ENCODE peak calls at places on chromosomes 2 and 18, in five cellular contexts. S is Panc1, Q is tibial artery, J is IMR-90, H is upper lobe of right lung. N is an unnamed sample.

GRCh38 chr2:142876423-142876822 is 1.0 kb upstream of the KYNU start:
- DNase-seq in H (no peak), Q (no peak), S (no peak), J (peak; percentile 34), N (no peak)

GRCh38 chr2:237983922-237984321 is 17.1 kb downstream of the UBE2F start:
- DNase-seq in Q (no peak), S (no peak), H (no peak), J (no peak), N (no peak)

GRCh38 chr2:70258532-70258875 is 567 bp downstream of the PCYOX1 start:
- DNase-seq in H (peak; percentile 83), Q (peak; percentile 91), J (peak; percentile 17), S (no peak), N (no peak)

GRCh38 chr2:239263937-239264837 is 136.6 kb downstream of the HDAC4 start:
- DNase-seq in S (no peak), Q (no peak), H (peak; percentile 61), J (peak; percentile 63), N (no peak)

GRCh38 chr2:127455566-127456493 is 37.6 kb downstream of the PROC start:
- DNase-seq in Q (no peak), S (no peak), H (no peak), J (no peak), N (no peak)

GRCh38 chr18:57816208-57816999 is 13.3 kb upstream of the ATP8B1 start:
- DNase-seq in H (no peak), S (no peak), J (no peak), Q (no peak), N (no peak)

GRCh38 chr2:33250417-33251029 is 225.9 kb upstream of the RASGRP3 start:
- DNase-seq in S (no peak), J (no peak), Q (no peak), H (no peak), N (no peak)

GRCh38 chr2:144522741-144523605 is 3.1 kb upstream of the ZEB2 start:
- DNase-seq in Q (peak; percentile 77), S (no peak), H (no peak), J (no peak), N (no peak)

GRCh38 chr18:39845673-39846072 is 2109.4 kb upstream of the PIK3C3 start:
- DNase-seq in J (no peak), H (no peak), S (no peak), Q (no peak), N (no peak)

GRCh38 chr2:15677141-15677911 is 85.7 kb downstream of the DDX1 start:
- DNase-seq in Q (no peak), S (no peak), H (no peak), J (no peak), N (no peak)

GRCh38 chr2:63056309-63057065 is 5.9 kb downstream of the OTX1 start:
- DNase-seq in H (no peak), Q (no peak), S (no peak), J (no peak), N (peak; percentile 62)

GRCh38 chr18:10190564-10190963 is 263.9 kb upstream of the APCDD1 start:
- DNase-seq in J (peak; percentile 20), H (no peak), Q (no peak), S (no peak), N (no peak)

DNA sequence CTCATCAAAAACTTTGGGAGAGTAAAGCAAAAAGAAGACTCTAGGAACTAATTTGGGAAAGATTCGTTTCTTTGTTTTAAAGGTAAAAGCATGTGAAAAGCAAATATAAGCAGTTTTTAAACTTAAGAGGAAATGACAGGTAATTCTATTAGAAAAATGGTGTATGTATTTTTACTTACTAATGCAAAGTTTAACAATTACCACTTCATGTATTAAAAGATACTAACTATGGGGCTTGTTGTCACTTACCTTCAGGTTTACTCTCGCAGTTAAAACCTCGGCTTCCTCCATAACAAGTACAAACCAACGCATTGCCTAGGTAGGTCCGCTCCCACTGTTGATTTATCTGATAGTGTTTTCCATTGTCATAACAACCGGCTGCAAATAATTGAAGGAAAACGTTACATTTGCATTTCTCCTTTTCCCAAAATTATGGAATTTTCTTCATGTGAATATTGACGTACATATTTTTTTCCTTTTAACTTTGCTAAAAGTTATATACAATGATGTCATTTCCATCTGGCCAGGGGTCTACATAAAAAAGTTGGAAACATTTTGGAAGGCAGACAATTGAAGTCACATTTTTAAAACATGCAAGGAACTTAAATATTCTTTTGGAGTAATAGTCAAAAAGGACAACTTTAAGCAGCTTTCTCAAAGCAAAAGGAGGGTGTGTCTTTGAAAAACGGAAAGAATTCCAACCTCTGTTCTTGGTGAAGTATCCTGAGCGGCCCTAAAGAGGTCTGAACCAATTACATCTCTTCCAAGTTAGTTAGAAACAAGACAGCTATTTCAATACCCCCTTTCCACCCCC is 1.2 kb downstream of the FN1 start:
- DNase-seq in J (no peak), S (no peak), H (no peak), Q (no peak), N (no peak)
- H3K4me3 ChIP-seq in J (peak overlapping the region; percentile 65), S (peak overlapping the region; percentile 50), H (peak overlapping the region; percentile 67), Q (peak overlapping the region; percentile 89), N (no peak overlapping the region)

GRCh38 chr2:46010223-46010924 is 286.8 kb upstream of the EPAS1 start:
- DNase-seq in Q (no peak), H (no peak), S (no peak), J (peak; percentile 58), N (no peak)
- TF ChIP-seq CTCF in Q (no peak), H (no peak), S (no peak), J (no peak), N (no peak)

DNA sequence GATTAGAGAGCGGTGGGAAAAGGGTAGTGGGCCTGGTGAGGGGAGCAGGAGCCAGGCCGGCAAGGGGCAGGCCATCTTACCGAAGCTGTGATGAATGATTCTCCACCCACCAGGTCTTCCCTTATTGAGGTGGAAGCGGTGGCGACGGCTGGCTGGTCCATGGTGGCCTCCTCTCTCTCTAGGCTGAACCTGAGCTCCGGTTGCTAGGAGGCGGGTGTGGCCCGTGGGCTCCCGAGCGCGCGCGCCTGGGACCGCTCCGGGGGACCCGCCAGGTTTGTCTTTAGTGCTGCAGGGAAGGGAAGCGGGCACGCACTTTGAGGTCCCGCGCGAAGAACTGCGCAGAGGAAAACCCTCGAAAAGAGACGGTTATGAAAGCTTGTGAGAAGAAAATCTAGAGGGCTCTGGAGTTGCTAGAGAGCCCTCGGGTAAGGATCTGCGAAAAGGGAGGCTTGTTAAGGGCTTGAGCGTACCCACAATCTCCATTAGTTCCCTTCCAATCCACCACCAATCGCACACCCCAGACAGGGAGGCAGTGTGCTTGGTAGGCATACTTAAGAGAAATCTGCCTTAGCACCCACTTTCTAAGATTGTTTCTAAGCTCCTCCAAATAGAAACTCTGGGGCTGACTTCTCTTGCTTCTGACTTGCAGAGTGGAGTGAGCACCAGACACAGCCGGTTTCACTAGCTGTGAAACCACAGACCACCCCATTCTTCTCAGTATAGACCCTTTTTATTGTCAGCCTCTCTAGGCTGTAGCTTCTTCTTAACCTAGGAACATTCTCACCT is at the start of gene STPG4:
- DNase-seq in S (no peak), H (no peak), J (no peak), Q (no peak), N (no peak)
- H3K36me3 ChIP-seq in S (peaks cover 37% of the 10 kb centered on the region), H (peaks cover 48% of the 10 kb centered on the region), J (peaks cover 39% of the 10 kb centered on the region), Q (peaks cover 31% of the 10 kb centered on the region), N (peaks cover 7% of the 10 kb centered on the region)

DNA sequence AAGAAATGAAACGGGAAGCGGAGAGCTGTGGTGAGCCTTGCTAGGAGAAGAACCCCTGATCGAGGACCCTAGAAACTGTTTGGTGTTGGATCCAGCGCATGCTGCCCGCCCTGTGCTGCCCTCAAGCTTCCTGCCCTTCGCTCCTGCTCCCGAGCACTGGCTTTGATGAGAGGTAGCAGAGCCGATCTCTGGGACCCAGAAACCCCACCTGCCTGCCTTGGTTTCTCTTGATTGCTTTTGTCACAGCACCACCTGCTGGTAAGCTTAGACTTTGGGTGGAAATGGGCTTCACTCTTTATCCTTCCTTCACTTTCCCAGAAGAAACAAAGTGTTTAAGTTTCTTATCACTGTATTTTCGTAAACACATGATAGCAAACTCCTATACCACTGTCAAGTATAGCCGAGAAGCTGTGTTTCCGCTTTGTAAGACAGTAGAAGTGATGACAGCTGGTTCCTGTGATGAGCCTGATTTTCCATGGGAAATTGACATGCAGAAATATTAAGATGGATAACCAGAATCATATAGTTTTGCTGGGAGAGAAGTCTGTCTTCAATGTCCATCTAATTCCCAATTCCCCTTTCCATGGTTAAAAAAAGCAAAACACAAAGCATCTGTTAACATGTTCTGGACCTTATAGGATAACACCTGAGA is 267.4 kb downstream of the PHLPP1 start:
- DNase-seq in J (peak; percentile 63), H (no peak), S (peak; percentile 35), Q (no peak), N (no peak)
- H3K4me3 ChIP-seq in J (no peak overlapping the region), H (peak overlapping the region; percentile 18), S (no peak overlapping the region), Q (peak overlapping the region; percentile 39), N (no peak overlapping the region)

GRCh38 chr2:26786207-26787023 is 559 bp downstream of the CENPA start:
- DNase-seq in H (peak; percentile 75), Q (no peak), S (no peak), J (no peak), N (peak; percentile 67)

GRCh38 chr2:26780203-26780760 is 5.6 kb upstream of the CENPA start:
- DNase-seq in H (no peak), J (no peak), S (no peak), Q (no peak), N (no peak)

GRCh38 chr2:26782876-26783704 is 2.8 kb upstream of the CENPA start:
- DNase-seq in S (no peak), J (no peak), H (no peak), Q (no peak), N (no peak)

GRCh38 chr2:26784570-26785234 is 1.2 kb upstream of the CENPA start:
- DNase-seq in Q (no peak), J (no peak), S (no peak), H (no peak), N (no peak)

DNA sequence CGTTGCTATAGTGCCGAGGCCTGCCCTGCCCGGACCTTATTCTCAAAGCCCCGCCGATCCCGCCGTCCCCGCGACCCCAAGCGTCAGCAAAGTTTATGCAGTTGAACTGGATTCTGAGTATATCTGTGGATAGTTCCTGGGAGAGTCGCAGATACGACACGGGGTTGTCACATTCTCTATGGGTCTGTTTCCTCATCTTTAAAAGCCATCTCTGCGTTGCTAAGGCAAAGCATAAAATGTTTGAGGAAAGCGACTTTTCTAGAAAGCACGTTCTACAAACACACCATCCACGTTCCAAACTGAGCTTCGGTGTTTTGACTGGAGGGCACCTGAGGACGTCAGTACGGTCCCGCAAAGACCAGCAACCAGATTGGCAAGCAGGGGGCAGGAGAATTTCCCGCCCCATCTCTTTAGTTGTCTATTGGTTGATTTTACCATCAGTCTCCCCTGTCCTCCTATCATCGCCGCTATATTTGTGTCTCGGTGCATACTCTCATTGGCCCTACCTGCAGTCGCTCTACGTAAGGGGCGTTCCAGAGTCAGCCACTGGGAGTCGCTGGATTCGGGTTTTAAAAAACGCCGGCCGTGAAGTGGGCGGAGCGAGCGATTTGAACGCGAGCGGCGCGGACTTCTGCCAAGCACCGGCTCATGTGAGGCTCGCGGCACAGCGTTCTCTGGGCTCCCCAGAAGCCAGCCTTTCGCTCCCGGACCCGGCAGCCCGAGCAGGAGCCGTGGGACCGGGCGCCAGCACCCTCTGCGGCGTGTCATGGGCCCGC is at the start of gene CENPA:
- DNase-seq in Q (peak; percentile 99), J (peak; percentile 100), S (peak; percentile 99), H (peak; percentile 96), N (peak; percentile 93)
- TF ChIP-seq CTCF in Q (peak; percentile 56), J (peak; percentile 23), S (no peak), H (peak; percentile 43), N (no peak)

GRCh38 chr2:101844055-101844635 is 146.6 kb downstream of the MAP4K4 start:
- DNase-seq in Q (no peak), J (peak; percentile 75), S (no peak), H (no peak), N (no peak)
- H3K36me3 ChIP-seq in Q (peaks cover 10% of the 10 kb centered on the region), J (peaks cover 34% of the 10 kb centered on the region), S (peaks cover 5% of the 10 kb centered on the region), H (peaks cover 82% of the 10 kb centered on the region), N (no peaks in the 10 kb centered on the region)